ENCODE peak calls at places on chromosomes 12 and 14, in seven cellular contexts. J, Z, V, K, C, H and O are unnamed samples.

GRCh38 chr12:12786716-12787601 is 1.5 kb downstream of the APOLD1 start:
- DNase-seq in Z (peak), J (peak), V (peak), C (peak), K (peak), H (peak), O (peak)

GRCh38 chr14:88189040-88189839 is 133.8 kb downstream of the KCNK10 start:
- DNase-seq in Z (peak), H (peak), J (peak), V (peak), C (peak), K (peak), O (peak)

GRCh38 chr12:12376636-12377448 is 20.0 kb downstream of the BORCS5 start:
- DNase-seq in K (peak), C (peak), Z (peak), V (no peak), J (no peak), H (peak), O (peak)

GRCh38 chr14:97028382-97028781 is 231.2 kb downstream of the VRK1 start:
- DNase-seq in V (no peak), C (no peak), H (no peak), K (no peak), Z (peak), J (no peak), O (no peak)

GRCh38 chr14:62162998-62163589 is 400.9 kb downstream of the SNAPC1 start:
- DNase-seq in V (no peak), H (peak), J (no peak), Z (peak), C (peak), K (peak), O (peak)

GRCh38 chr12:24198936-24199644 is 249.6 kb upstream of the SOX5 start:
- DNase-seq in J (no peak), V (no peak), C (peak), K (no peak), H (no peak), Z (peak), O (peak)

GRCh38 chr14:65237956-65238355 is 135.6 kb upstream of the MAX start:
- DNase-seq in H (no peak), C (peak), Z (no peak), K (no peak), V (no peak), J (no peak), O (no peak)

GRCh38 chr14:22845821-22846625 is 9.6 kb downstream of the MMP14 start:
- DNase-seq in C (no peak), J (no peak), V (no peak), K (no peak), H (no peak), Z (no peak), O (no peak)

GRCh38 chr12:117112268-117112595 is 13.0 kb upstream of the TESC start:
- DNase-seq in Z (no peak), C (no peak), H (no peak), V (no peak), J (no peak), K (no peak), O (no peak)

GRCh38 chr14:35533357-35534129 is 421 bp upstream of the INSM2 start:
- DNase-seq in K (peak), Z (peak), J (peak), H (peak), C (peak), V (no peak), O (peak)

GRCh38 chr14:52068741-52069616 is at the start of gene NID2:
- DNase-seq in H (peak), K (no peak), V (peak), J (peak), C (peak), Z (peak), O (peak)

GRCh38 chr12:21073822-21074460 is 57.1 kb upstream of the SLCO1B1 start:
- DNase-seq in J (no peak), K (no peak), V (no peak), H (peak), Z (no peak), C (peak), O (peak)

GRCh38 chr14:93905623-93906022 is 21.5 kb upstream of the FAM181A start:
- DNase-seq in J (no peak), V (no peak), K (no peak), H (no peak), Z (no peak), C (no peak), O (no peak)

GRCh38 chr14:73059326-73059725 is 992 bp downstream of the RBM25 start:
- DNase-seq in Z (peak), K (no peak), V (no peak), H (peak), C (peak), J (no peak), O (peak)

GRCh38 chr14:68668531-68668930 is 124.3 kb downstream of the ZFP36L1 start:
- DNase-seq in K (no peak), Z (no peak), V (no peak), J (no peak), C (no peak), H (no peak), O (no peak)

GRCh38 chr14:56590535-56590951 is 10.9 kb downstream of the TMEM260 start:
- DNase-seq in K (no peak), Z (no peak), C (peak), J (no peak), V (no peak), H (no peak), O (no peak)

GRCh38 chr12:77349703-77350102 is 284.3 kb upstream of the E2F7 start:
- DNase-seq in K (no peak), C (no peak), V (no peak), J (no peak), Z (no peak), H (no peak), O (peak)

GRCh38 chr12:32253154-32253795 is 146.1 kb upstream of the FGD4 start:
- DNase-seq in Z (peak), J (no peak), H (no peak), C (peak), V (no peak), K (no peak), O (no peak)

GRCh38 chr12:2429032-2429431 is 365.7 kb upstream of the FKBP4 start:
- DNase-seq in V (no peak), K (no peak), H (peak), Z (no peak), C (peak), J (no peak), O (no peak)

GRCh38 chr14:98886982-98887381 is 385.0 kb downstream of the BCL11B start:
- DNase-seq in Z (no peak), J (no peak), C (no peak), V (no peak), K (no peak), H (no peak), O (no peak)

GRCh38 chr14:22471545-22472121 is 117.4 kb downstream of the DAD1 start:
- DNase-seq in C (no peak), K (no peak), J (peak), Z (peak), V (no peak), H (no peak), O (peak)

GRCh38 chr12:75208851-75209781 is 523 bp downstream of the KCNC2 start:
- DNase-seq in K (no peak), J (no peak), H (peak), C (peak), Z (no peak), V (no peak), O (peak)

GRCh38 chr14:67268456-67269115 is 27.4 kb downstream of the PALS1 start:
- DNase-seq in J (no peak), C (no peak), H (peak), V (no peak), Z (no peak), K (no peak), O (no peak)
- H3K4me3 ChIP-seq in J (no peak), C (peak), H (no peak), V (no peak), Z (no peak), K (no peak), O (no peak)

GRCh38 chr12:9319842-9320173 is 111.6 kb upstream of the PZP start:
- DNase-seq in H (no peak), V (no peak), K (no peak), J (no peak), C (no peak), Z (no peak), O (no peak)
- TF ChIP-seq CTCF in H (no peak), V (no peak), K (no peak), J (no peak), C (no peak), Z (no peak), O (no peak)

GRCh38 chr14:24255931-24256696 is 6.9 kb downstream of the TGM1 start:
- DNase-seq in J (no peak), K (no peak), C (no peak), H (no peak), Z (no peak), V (no peak), O (no peak)
- H3K4me3 ChIP-seq in J (no peak), K (no peak), C (no peak), H (no peak), Z (no peak), V (no peak), O (no peak)

DNA sequence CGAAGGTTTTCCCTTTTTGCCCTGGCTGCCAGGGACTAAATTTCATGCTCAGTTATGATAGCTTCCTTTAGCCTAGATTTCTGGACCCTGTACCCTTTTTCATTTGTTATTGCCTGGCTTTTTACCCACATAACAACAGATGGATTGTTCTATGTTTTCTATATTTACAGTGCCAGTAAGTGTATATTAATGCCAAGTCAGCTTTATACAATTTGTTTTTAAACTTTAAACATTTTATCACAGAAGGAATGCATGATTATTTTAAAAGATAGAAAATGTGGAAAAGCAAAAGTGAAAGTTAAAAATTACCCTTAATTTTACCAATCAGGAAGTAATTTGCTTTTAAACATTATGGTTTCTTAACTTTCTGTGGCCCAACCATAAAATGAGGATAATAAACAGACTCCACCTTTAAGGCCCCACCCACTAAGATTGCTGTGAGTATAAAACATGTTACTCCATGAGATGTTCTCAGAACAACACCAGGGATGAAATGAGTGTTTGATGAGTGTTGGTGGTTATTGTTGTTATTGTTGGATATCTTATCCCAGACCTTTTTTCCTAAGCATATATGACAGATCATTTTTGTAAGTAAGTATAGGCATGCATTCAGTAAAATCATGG is 496.7 kb downstream of the EGLN3 start:
- DNase-seq in H (no peak), K (no peak), J (no peak), Z (no peak), C (peak), V (no peak), O (no peak)
- TF ChIP-seq CTCF in H (no peak), K (no peak), J (no peak), Z (no peak), C (no peak), V (no peak), O (no peak)

GRCh38 chr12:46027172-46027571 is 36.8 kb upstream of the SCAF11 start:
- DNase-seq in K (no peak), J (no peak), V (no peak), C (no peak), Z (no peak), H (no peak), O (no peak)
- H3K4me3 ChIP-seq in K (no peak), J (no peak), V (no peak), C (no peak), Z (no peak), H (no peak), O (no peak)

DNA sequence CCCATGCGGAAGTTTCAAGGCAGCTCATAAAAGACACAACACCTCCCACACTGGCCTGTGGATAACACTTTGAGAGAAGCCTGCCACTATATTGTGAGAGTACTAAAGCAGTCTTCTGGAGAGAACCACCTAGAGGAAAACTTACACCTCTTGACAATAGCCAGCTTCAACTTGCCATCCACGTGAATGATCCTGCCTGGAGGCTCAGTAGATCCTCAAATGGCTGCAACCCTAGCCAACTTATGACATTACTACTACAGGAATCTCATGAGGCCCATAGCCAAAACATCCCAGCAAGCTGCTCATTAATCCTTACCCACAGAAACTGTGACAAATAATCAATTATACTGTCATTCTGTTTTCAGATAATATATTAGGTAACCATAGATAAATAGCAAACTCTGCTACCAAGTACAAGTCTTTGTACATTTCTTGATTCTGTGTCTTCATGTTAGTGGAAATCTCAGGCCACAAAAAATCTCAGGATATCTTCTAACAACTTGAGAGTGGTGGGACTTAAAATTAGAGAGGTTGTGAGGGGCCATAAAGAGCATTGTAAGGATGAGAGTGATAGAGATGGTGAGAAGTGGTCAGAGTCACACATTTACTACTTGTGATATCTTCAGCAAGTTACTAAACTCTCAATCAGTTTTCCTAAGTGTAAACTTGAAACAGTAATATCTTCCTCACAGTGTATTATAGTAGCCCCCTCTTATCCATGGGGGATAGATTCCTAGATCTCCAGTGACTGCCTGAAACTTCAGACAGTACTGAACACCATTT is 368.0 kb downstream of the C12orf50 start:
- DNase-seq in J (no peak), Z (no peak), K (no peak), H (no peak), V (no peak), C (peak), O (no peak)
- TF ChIP-seq CTCF in J (no peak), Z (no peak), K (no peak), H (no peak), V (no peak), C (no peak), O (no peak)

DNA sequence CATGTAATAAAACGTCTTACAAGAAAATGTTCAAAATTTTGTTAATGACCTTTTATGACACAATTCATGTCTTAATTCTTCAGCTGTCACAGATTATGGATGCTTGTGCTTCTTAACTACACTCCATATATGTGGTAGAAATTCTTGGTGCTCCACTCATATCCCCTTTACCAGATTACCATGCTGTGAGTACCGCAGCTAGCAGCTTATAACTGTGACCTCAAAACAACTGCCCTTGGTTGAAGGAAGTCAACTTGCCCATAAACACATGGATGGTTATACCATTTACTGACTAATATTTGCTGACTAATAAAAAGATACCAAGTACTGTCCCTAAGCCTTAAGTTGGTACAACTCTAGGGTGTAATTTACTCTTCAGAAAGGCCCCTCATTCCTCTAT is 152.5 kb downstream of the SLC6A15 start:
- DNase-seq in J (no peak), V (no peak), H (peak), C (no peak), K (no peak), Z (no peak), O (peak)
- H3K4me3 ChIP-seq in J (no peak), V (no peak), H (no peak), C (no peak), K (no peak), Z (no peak), O (no peak)

GRCh38 chr14:53807580-53807979 is 149.0 kb downstream of the BMP4 start:
- DNase-seq in C (peak), J (no peak), K (no peak), H (no peak), V (no peak), Z (no peak), O (peak)
- TF ChIP-seq CTCF in C (no peak), J (no peak), K (no peak), H (no peak), V (no peak), Z (no peak), O (no peak)